ENCODE peak calls at places on chromosomes 5 and 9, in five cellular contexts. One of them, this sample, is unnamed.

GRCh38 chr9:20624201-20625002 is 2.1 kb upstream of the MLLT3 start:
- DNase-seq in CD8-positive, alpha-beta T cell: peak; percentile 34
- DNase-seq in neuronal stem cell: peak; percentile 77
- DNase-seq in effector memory CD4-positive, alpha-beta T cell: no peak
- DNase-seq in endothelial cell of umbilical vein: peak; percentile 87
- DNase-seq in this sample: peak; percentile 81

GRCh38 chr5:151585970-151586369 is 5.2 kb downstream of the FAT2 start:
- DNase-seq in neuronal stem cell: no peak
- DNase-seq in endothelial cell of umbilical vein: no peak
- DNase-seq in effector memory CD4-positive, alpha-beta T cell: no peak
- DNase-seq in CD8-positive, alpha-beta T cell: no peak
- DNase-seq in this sample: no peak

GRCh38 chr9:68416891-68417570 is 60.6 kb downstream of the PGM5 start:
- DNase-seq in CD8-positive, alpha-beta T cell: no peak
- DNase-seq in neuronal stem cell: no peak
- DNase-seq in effector memory CD4-positive, alpha-beta T cell: no peak
- DNase-seq in endothelial cell of umbilical vein: no peak
- DNase-seq in this sample: no peak

GRCh38 chr9:38127271-38127839 is 58.3 kb upstream of the SHB start:
- DNase-seq in CD8-positive, alpha-beta T cell: no peak
- DNase-seq in effector memory CD4-positive, alpha-beta T cell: no peak
- DNase-seq in endothelial cell of umbilical vein: no peak
- DNase-seq in neuronal stem cell: no peak
- DNase-seq in this sample: no peak

GRCh38 chr9:14372437-14373318 is 58.7 kb upstream of the NFIB start:
- DNase-seq in CD8-positive, alpha-beta T cell: no peak
- DNase-seq in endothelial cell of umbilical vein: peak; percentile 98
- DNase-seq in effector memory CD4-positive, alpha-beta T cell: no peak
- DNase-seq in neuronal stem cell: no peak
- DNase-seq in this sample: peak; percentile 63

GRCh38 chr5:166618555-166618954 is 1672.9 kb upstream of the WWC1 start:
- DNase-seq in endothelial cell of umbilical vein: no peak
- DNase-seq in effector memory CD4-positive, alpha-beta T cell: no peak
- DNase-seq in CD8-positive, alpha-beta T cell: no peak
- DNase-seq in neuronal stem cell: no peak
- DNase-seq in this sample: no peak

GRCh38 chr5:31738199-31738598 is 99.3 kb downstream of the PDZD2 start:
- DNase-seq in endothelial cell of umbilical vein: no peak
- DNase-seq in CD8-positive, alpha-beta T cell: no peak
- DNase-seq in neuronal stem cell: no peak
- DNase-seq in effector memory CD4-positive, alpha-beta T cell: no peak
- DNase-seq in this sample: no peak

GRCh38 chr5:15799612-15800011 is 299.6 kb downstream of the FBXL7 start:
- DNase-seq in endothelial cell of umbilical vein: no peak
- DNase-seq in effector memory CD4-positive, alpha-beta T cell: no peak
- DNase-seq in CD8-positive, alpha-beta T cell: no peak
- DNase-seq in neuronal stem cell: no peak
- DNase-seq in this sample: no peak

GRCh38 chr5:167375125-167375524 is 916.3 kb upstream of the WWC1 start:
- DNase-seq in effector memory CD4-positive, alpha-beta T cell: no peak
- DNase-seq in CD8-positive, alpha-beta T cell: no peak
- DNase-seq in neuronal stem cell: no peak
- DNase-seq in endothelial cell of umbilical vein: no peak
- DNase-seq in this sample: no peak

GRCh38 chr9:86766912-86767311 is 180.4 kb downstream of the GAS1 start:
- DNase-seq in neuronal stem cell: peak; percentile 23
- DNase-seq in endothelial cell of umbilical vein: no peak
- DNase-seq in CD8-positive, alpha-beta T cell: no peak
- DNase-seq in effector memory CD4-positive, alpha-beta T cell: no peak
- DNase-seq in this sample: no peak

GRCh38 chr9:121650220-121651013 is 1.0 kb upstream of the DAB2IP start:
- DNase-seq in endothelial cell of umbilical vein: peak; percentile 65
- DNase-seq in effector memory CD4-positive, alpha-beta T cell: no peak
- DNase-seq in neuronal stem cell: peak; percentile 79
- DNase-seq in CD8-positive, alpha-beta T cell: no peak
- DNase-seq in this sample: peak; percentile 94

GRCh38 chr5:98713027-98713426 is 60.4 kb upstream of the RGMB start:
- DNase-seq in neuronal stem cell: no peak
- DNase-seq in endothelial cell of umbilical vein: no peak
- DNase-seq in CD8-positive, alpha-beta T cell: no peak
- DNase-seq in effector memory CD4-positive, alpha-beta T cell: no peak
- DNase-seq in this sample: no peak

DNA sequence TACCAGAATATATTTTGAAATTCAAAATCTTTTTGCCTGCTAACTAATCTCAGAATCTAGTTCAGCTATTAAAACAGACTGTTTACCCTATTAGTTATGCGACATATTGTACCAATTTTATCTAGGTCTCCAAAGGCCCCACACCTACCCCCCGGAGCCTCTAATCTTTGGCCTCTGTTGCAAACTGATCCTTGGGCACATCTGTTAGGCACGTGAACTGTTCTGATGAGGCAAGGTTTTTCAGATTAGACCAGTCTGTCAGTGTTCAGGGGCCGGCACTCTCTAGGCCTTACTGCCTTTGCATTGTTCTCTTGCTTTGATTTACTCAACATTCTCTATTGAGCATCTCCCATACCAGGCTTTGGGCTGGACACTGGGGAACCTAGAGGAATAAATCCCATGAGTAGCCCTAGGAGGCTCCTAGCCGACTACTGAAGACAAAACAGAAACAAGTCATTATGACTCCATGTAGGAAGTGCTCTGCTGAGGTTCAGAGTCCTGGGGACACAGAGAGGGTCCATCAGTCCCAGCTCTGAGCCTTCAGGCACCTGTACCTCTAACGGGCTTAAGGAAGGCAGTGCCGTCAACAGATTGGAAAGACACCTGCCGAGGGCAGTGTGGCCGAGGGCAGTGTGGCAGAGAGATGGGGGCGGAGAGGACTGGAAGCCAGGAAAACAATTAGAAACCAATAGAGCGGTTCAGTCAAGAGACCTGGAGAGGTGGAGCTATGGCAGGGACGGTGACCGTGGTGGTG is 245.1 kb downstream of the AOPEP start:
- DNase-seq in effector memory CD4-positive, alpha-beta T cell: no peak
- DNase-seq in neuronal stem cell: no peak
- DNase-seq in endothelial cell of umbilical vein: no peak
- DNase-seq in CD8-positive, alpha-beta T cell: no peak
- DNase-seq in this sample: no peak
- H3K4me1 ChIP-seq in effector memory CD4-positive, alpha-beta T cell: no peaks in the 10 kb centered on the region
- H3K4me1 ChIP-seq in neuronal stem cell: peaks cover 19% of the 10 kb centered on the region
- H3K4me1 ChIP-seq in endothelial cell of umbilical vein: peaks cover 8% of the 10 kb centered on the region
- H3K4me1 ChIP-seq in CD8-positive, alpha-beta T cell: no peaks in the 10 kb centered on the region
- H3K4me1 ChIP-seq in this sample: peaks cover 8% of the 10 kb centered on the region

GRCh38 chr5:103033696-103034095 is 86.2 kb downstream of the GIN1 start:
- DNase-seq in CD8-positive, alpha-beta T cell: no peak
- DNase-seq in neuronal stem cell: no peak
- DNase-seq in endothelial cell of umbilical vein: no peak
- DNase-seq in effector memory CD4-positive, alpha-beta T cell: no peak
- DNase-seq in this sample: no peak

GRCh38 chr5:103037673-103038455 is 82.1 kb downstream of the GIN1 start:
- DNase-seq in effector memory CD4-positive, alpha-beta T cell: no peak
- DNase-seq in CD8-positive, alpha-beta T cell: no peak
- DNase-seq in endothelial cell of umbilical vein: no peak
- DNase-seq in neuronal stem cell: no peak
- DNase-seq in this sample: no peak

GRCh38 chr5:103035701-103036100 is 84.2 kb downstream of the GIN1 start:
- DNase-seq in neuronal stem cell: no peak
- DNase-seq in endothelial cell of umbilical vein: no peak
- DNase-seq in CD8-positive, alpha-beta T cell: no peak
- DNase-seq in effector memory CD4-positive, alpha-beta T cell: no peak
- DNase-seq in this sample: no peak

GRCh38 chr5:103034662-103035392 is 85.1 kb downstream of the GIN1 start:
- DNase-seq in endothelial cell of umbilical vein: no peak
- DNase-seq in neuronal stem cell: no peak
- DNase-seq in CD8-positive, alpha-beta T cell: no peak
- DNase-seq in effector memory CD4-positive, alpha-beta T cell: no peak
- DNase-seq in this sample: no peak

DNA sequence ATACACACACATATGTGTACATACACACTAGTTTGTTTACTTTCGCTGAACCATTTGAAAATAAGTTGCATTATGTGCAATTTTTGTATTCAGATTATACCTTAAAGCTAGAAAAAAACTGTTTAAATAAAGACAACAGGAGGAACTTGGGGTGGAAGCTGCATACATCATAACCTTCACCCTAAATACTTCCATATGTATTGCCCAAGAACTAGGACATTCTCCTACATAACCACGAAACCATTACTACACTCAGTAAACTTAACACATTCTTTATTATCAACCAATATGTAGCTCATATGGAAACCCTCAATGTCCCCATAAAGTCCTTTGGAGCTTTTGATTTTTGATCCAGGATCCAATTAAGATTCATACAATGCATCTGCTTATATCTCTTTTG is 83.3 kb downstream of the GIN1 start:
- DNase-seq in endothelial cell of umbilical vein: no peak
- DNase-seq in neuronal stem cell: no peak
- DNase-seq in CD8-positive, alpha-beta T cell: no peak
- DNase-seq in effector memory CD4-positive, alpha-beta T cell: no peak
- DNase-seq in this sample: no peak
- H3K4me3 ChIP-seq in endothelial cell of umbilical vein: no peak overlapping the region
- H3K4me3 ChIP-seq in neuronal stem cell: no peak overlapping the region
- H3K4me3 ChIP-seq in CD8-positive, alpha-beta T cell: no peak overlapping the region
- H3K4me3 ChIP-seq in effector memory CD4-positive, alpha-beta T cell: no peak overlapping the region
- H3K4me3 ChIP-seq in this sample: no peak overlapping the region

DNA sequence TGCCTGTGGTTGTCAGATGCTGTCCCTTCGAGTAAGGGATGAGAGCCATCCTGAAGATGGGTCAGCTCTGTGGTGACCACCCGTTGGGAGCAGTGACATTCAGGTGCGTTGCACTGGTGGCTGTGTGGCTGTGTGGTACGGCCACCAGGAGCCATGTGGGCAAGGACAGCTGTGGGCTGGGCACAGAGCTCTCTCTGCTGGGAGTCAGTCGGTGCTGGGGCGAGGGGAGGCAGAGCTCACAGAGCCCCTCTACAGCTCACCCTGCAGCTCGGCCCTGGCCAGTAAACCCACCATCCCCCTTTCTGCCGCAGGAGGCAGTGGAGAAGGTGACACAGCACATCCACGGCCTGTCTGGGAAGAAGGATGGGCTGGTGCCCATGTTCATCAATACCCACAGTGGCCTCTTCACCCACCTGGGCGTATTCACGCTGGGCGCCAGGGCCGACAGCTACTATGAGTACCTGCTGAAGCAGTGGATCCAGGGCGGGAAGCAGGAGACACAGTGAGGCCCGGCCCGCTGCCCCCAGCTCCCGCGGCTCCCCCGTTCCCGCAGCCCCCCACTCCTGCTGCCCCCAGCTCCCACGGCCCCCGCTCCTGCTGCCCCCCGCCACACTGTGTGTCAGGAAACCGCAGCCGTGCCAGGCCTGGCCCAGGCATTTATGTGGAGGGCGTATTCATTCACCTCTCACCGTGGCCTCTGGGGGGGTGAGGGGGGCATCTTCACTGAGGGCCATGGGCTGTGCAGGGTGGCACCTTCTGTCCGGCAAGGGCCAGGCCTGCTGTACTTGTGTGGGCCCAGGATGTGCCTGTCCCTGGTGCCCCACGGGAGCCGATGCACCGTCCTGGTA is 8.5 kb downstream of the DPP7 start:
- DNase-seq in effector memory CD4-positive, alpha-beta T cell: no peak
- DNase-seq in neuronal stem cell: no peak
- DNase-seq in CD8-positive, alpha-beta T cell: no peak
- DNase-seq in endothelial cell of umbilical vein: no peak
- DNase-seq in this sample: no peak
- H3K36me3 ChIP-seq in effector memory CD4-positive, alpha-beta T cell: peaks cover 86% of the 10 kb centered on the region
- H3K36me3 ChIP-seq in neuronal stem cell: peaks cover 83% of the 10 kb centered on the region
- H3K36me3 ChIP-seq in CD8-positive, alpha-beta T cell: peaks cover 64% of the 10 kb centered on the region
- H3K36me3 ChIP-seq in endothelial cell of umbilical vein: peaks cover 4% of the 10 kb centered on the region
- H3K36me3 ChIP-seq in this sample: peaks cover 66% of the 10 kb centered on the region

GRCh38 chr9:112864413-112864812 is 26.3 kb downstream of the SLC46A2 start:
- DNase-seq in endothelial cell of umbilical vein: no peak
- DNase-seq in effector memory CD4-positive, alpha-beta T cell: no peak
- DNase-seq in CD8-positive, alpha-beta T cell: no peak
- DNase-seq in neuronal stem cell: no peak
- DNase-seq in this sample: no peak
- H3K4me1 ChIP-seq in endothelial cell of umbilical vein: no peaks in the 10 kb centered on the region
- H3K4me1 ChIP-seq in effector memory CD4-positive, alpha-beta T cell: no peaks in the 10 kb centered on the region
- H3K4me1 ChIP-seq in CD8-positive, alpha-beta T cell: no peaks in the 10 kb centered on the region
- H3K4me1 ChIP-seq in neuronal stem cell: peaks cover 6% of the 10 kb centered on the region
- H3K4me1 ChIP-seq in this sample: no peaks in the 10 kb centered on the region

GRCh38 chr5:140338336-140338735 is 8.1 kb downstream of the HBEGF start:
- DNase-seq in neuronal stem cell: no peak
- DNase-seq in endothelial cell of umbilical vein: no peak
- DNase-seq in effector memory CD4-positive, alpha-beta T cell: no peak
- DNase-seq in CD8-positive, alpha-beta T cell: no peak
- DNase-seq in this sample: no peak
- H3K4me3 ChIP-seq in neuronal stem cell: no peak overlapping the region
- H3K4me3 ChIP-seq in endothelial cell of umbilical vein: no peak overlapping the region
- H3K4me3 ChIP-seq in effector memory CD4-positive, alpha-beta T cell: no peak overlapping the region
- H3K4me3 ChIP-seq in CD8-positive, alpha-beta T cell: no peak overlapping the region
- H3K4me3 ChIP-seq in this sample: no peak overlapping the region

GRCh38 chr5:14713476-14714384 is 49.2 kb downstream of the OTULIN start:
- DNase-seq in CD8-positive, alpha-beta T cell: no peak
- DNase-seq in endothelial cell of umbilical vein: no peak
- DNase-seq in neuronal stem cell: no peak
- DNase-seq in effector memory CD4-positive, alpha-beta T cell: no peak
- DNase-seq in this sample: no peak
- H3K36me3 ChIP-seq in CD8-positive, alpha-beta T cell: peaks cover 39% of the 10 kb centered on the region
- H3K36me3 ChIP-seq in endothelial cell of umbilical vein: no peaks in the 10 kb centered on the region
- H3K36me3 ChIP-seq in neuronal stem cell: peaks cover 78% of the 10 kb centered on the region
- H3K36me3 ChIP-seq in effector memory CD4-positive, alpha-beta T cell: peaks cover 62% of the 10 kb centered on the region
- H3K36me3 ChIP-seq in this sample: peaks cover 6% of the 10 kb centered on the region

DNA sequence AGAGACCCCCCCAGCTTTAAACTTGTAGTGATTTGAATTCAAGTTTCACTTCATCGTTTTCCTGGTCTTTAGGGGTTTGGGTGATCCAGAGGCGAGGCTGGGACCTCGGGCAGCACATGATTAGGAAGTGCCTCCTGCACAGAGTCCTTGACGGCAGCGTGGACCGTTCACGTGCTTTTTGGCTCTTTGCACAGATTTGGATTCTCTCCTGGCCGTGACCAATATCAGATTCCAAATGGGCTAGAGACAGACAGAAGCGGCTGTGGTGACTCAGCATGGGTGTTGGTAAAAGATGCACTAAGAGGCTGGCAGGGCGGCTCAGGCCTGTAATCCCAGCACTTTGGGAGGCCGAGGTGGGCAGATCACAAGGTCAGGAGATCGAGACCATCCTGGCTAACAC is 117.2 kb upstream of the CACNA1B start:
- DNase-seq in effector memory CD4-positive, alpha-beta T cell: no peak
- DNase-seq in endothelial cell of umbilical vein: no peak
- DNase-seq in neuronal stem cell: no peak
- DNase-seq in CD8-positive, alpha-beta T cell: no peak
- DNase-seq in this sample: no peak
- H3K4me1 ChIP-seq in effector memory CD4-positive, alpha-beta T cell: peaks cover 10% of the 10 kb centered on the region
- H3K4me1 ChIP-seq in endothelial cell of umbilical vein: no peaks in the 10 kb centered on the region
- H3K4me1 ChIP-seq in neuronal stem cell: peaks cover 7% of the 10 kb centered on the region
- H3K4me1 ChIP-seq in CD8-positive, alpha-beta T cell: no peaks in the 10 kb centered on the region
- H3K4me1 ChIP-seq in this sample: no peaks in the 10 kb centered on the region

This sample was measured in HAP-1.